ENCODE peak calls at places on chromosomes 13 and 19, in ten cellular contexts. One of them, this sample, is unnamed.

GRCh38 chr13:44447783-44448182 is 74.2 kb downstream of the SERP2 start:
- DNase-seq in endothelial cell of umbilical vein: no peak
- DNase-seq in stomach: no peak
- DNase-seq in suprapubic skin: no peak
- DNase-seq in H1: no peak
- DNase-seq in HL-60: no peak
- DNase-seq in transverse colon: no peak
- DNase-seq in GM12892: no peak
- DNase-seq in SK-N-SH: no peak
- DNase-seq in GM23338: no peak
- DNase-seq in this sample: no peak

GRCh38 chr13:100124265-100124664 is 35.4 kb downstream of the PCCA start:
- DNase-seq in endothelial cell of umbilical vein: no peak
- DNase-seq in stomach: no peak
- DNase-seq in suprapubic skin: no peak
- DNase-seq in H1: no peak
- DNase-seq in HL-60: no peak
- DNase-seq in transverse colon: no peak
- DNase-seq in GM12892: no peak
- DNase-seq in SK-N-SH: no peak
- DNase-seq in GM23338: no peak
- DNase-seq in this sample: no peak

GRCh38 chr13:20714563-20715339 is 11.3 kb downstream of the IL17D start:
- DNase-seq in endothelial cell of umbilical vein: peak
- DNase-seq in stomach: no peak
- DNase-seq in suprapubic skin: peak
- DNase-seq in H1: no peak
- DNase-seq in HL-60: no peak
- DNase-seq in transverse colon: no peak
- DNase-seq in GM12892: no peak
- DNase-seq in SK-N-SH: no peak
- DNase-seq in GM23338: no peak
- DNase-seq in this sample: peak

GRCh38 chr19:887072-887471 is 5.9 kb downstream of the MED16 start:
- DNase-seq in endothelial cell of umbilical vein: no peak
- DNase-seq in stomach: no peak
- DNase-seq in suprapubic skin: no peak
- DNase-seq in H1: no peak
- DNase-seq in HL-60: no peak
- DNase-seq in transverse colon: no peak
- DNase-seq in GM12892: no peak
- DNase-seq in SK-N-SH: peak
- DNase-seq in GM23338: no peak
- DNase-seq in this sample: no peak

GRCh38 chr13:46114599-46114998 is 9.8 kb upstream of the CPB2 start:
- DNase-seq in endothelial cell of umbilical vein: no peak
- DNase-seq in stomach: no peak
- DNase-seq in suprapubic skin: no peak
- DNase-seq in H1: no peak
- DNase-seq in HL-60: no peak
- DNase-seq in transverse colon: no peak
- DNase-seq in GM12892: no peak
- DNase-seq in SK-N-SH: no peak
- DNase-seq in GM23338: no peak
- DNase-seq in this sample: no peak

GRCh38 chr13:97879646-97880297 is 73.7 kb upstream of the IPO5 start:
- DNase-seq in endothelial cell of umbilical vein: peak
- DNase-seq in stomach: no peak
- DNase-seq in suprapubic skin: no peak
- DNase-seq in H1: no peak
- DNase-seq in HL-60: no peak
- DNase-seq in transverse colon: no peak
- DNase-seq in GM12892: no peak
- DNase-seq in SK-N-SH: no peak
- DNase-seq in GM23338: peak
- DNase-seq in this sample: no peak

GRCh38 chr13:102400619-102401125 is 1.2 kb downstream of the FGF14 start:
- DNase-seq in endothelial cell of umbilical vein: no peak
- DNase-seq in stomach: no peak
- DNase-seq in suprapubic skin: peak
- DNase-seq in H1: no peak
- DNase-seq in HL-60: no peak
- DNase-seq in transverse colon: no peak
- DNase-seq in GM12892: no peak
- DNase-seq in SK-N-SH: peak
- DNase-seq in GM23338: peak
- DNase-seq in this sample: no peak

GRCh38 chr13:44649118-44649455 is 73.0 kb upstream of the TSC22D1 start:
- DNase-seq in endothelial cell of umbilical vein: no peak
- DNase-seq in stomach: no peak
- DNase-seq in suprapubic skin: no peak
- DNase-seq in H1: no peak
- DNase-seq in HL-60: no peak
- DNase-seq in transverse colon: no peak
- DNase-seq in GM12892: no peak
- DNase-seq in SK-N-SH: no peak
- DNase-seq in GM23338: peak
- DNase-seq in this sample: no peak

GRCh38 chr13:35891973-35892441 is 239.2 kb downstream of the DCLK1 start:
- DNase-seq in endothelial cell of umbilical vein: no peak
- DNase-seq in stomach: no peak
- DNase-seq in suprapubic skin: no peak
- DNase-seq in H1: no peak
- DNase-seq in HL-60: no peak
- DNase-seq in transverse colon: no peak
- DNase-seq in GM12892: no peak
- DNase-seq in SK-N-SH: no peak
- DNase-seq in GM23338: no peak
- DNase-seq in this sample: no peak

GRCh38 chr13:67299731-67300130 is 69.6 kb upstream of the PCDH9 start:
- DNase-seq in endothelial cell of umbilical vein: no peak
- DNase-seq in stomach: no peak
- DNase-seq in suprapubic skin: no peak
- DNase-seq in H1: no peak
- DNase-seq in HL-60: no peak
- DNase-seq in transverse colon: no peak
- DNase-seq in GM12892: no peak
- DNase-seq in SK-N-SH: no peak
- DNase-seq in GM23338: no peak
- DNase-seq in this sample: no peak

GRCh38 chr13:62040806-62041205 is 625.2 kb upstream of the PCDH20 start:
- DNase-seq in endothelial cell of umbilical vein: no peak
- DNase-seq in stomach: no peak
- DNase-seq in suprapubic skin: no peak
- DNase-seq in H1: no peak
- DNase-seq in HL-60: no peak
- DNase-seq in transverse colon: no peak
- DNase-seq in GM12892: no peak
- DNase-seq in SK-N-SH: no peak
- DNase-seq in GM23338: no peak
- DNase-seq in this sample: no peak

GRCh38 chr13:47033216-47033615 is 136.4 kb upstream of the HTR2A start:
- DNase-seq in endothelial cell of umbilical vein: no peak
- DNase-seq in stomach: no peak
- DNase-seq in suprapubic skin: no peak
- DNase-seq in H1: no peak
- DNase-seq in HL-60: no peak
- DNase-seq in transverse colon: no peak
- DNase-seq in GM12892: no peak
- DNase-seq in SK-N-SH: no peak
- DNase-seq in GM23338: no peak
- DNase-seq in this sample: no peak

GRCh38 chr13:113471844-113472243 is 18.6 kb upstream of the ADPRHL1 start:
- DNase-seq in endothelial cell of umbilical vein: no peak
- DNase-seq in stomach: no peak
- DNase-seq in suprapubic skin: no peak
- DNase-seq in H1: no peak
- DNase-seq in HL-60: no peak
- DNase-seq in transverse colon: no peak
- DNase-seq in GM12892: no peak
- DNase-seq in SK-N-SH: no peak
- DNase-seq in GM23338: no peak
- DNase-seq in this sample: no peak

GRCh38 chr13:51211910-51212309 is 10.3 kb upstream of the FAM124A start:
- DNase-seq in endothelial cell of umbilical vein: no peak
- DNase-seq in stomach: no peak
- DNase-seq in suprapubic skin: no peak
- DNase-seq in H1: peak
- DNase-seq in HL-60: no peak
- DNase-seq in transverse colon: no peak
- DNase-seq in GM12892: no peak
- DNase-seq in SK-N-SH: no peak
- DNase-seq in GM23338: no peak
- DNase-seq in this sample: no peak

GRCh38 chr19:10587022-10587838 is at the start of gene AP1M2:
- DNase-seq in endothelial cell of umbilical vein: no peak
- DNase-seq in stomach: peak
- DNase-seq in suprapubic skin: no peak
- DNase-seq in H1: peak
- DNase-seq in HL-60: no peak
- DNase-seq in transverse colon: peak
- DNase-seq in GM12892: no peak
- DNase-seq in SK-N-SH: no peak
- DNase-seq in GM23338: peak
- DNase-seq in this sample: no peak
- TF ChIP-seq POLR2AphosphoS5 in endothelial cell of umbilical vein: no peak
- TF ChIP-seq POLR2AphosphoS5 in stomach: peak
- TF ChIP-seq POLR2AphosphoS5 in suprapubic skin: no peak
- TF ChIP-seq POLR2AphosphoS5 in H1: no peak
- TF ChIP-seq POLR2AphosphoS5 in HL-60: no peak
- TF ChIP-seq POLR2AphosphoS5 in transverse colon: no peak
- TF ChIP-seq POLR2AphosphoS5 in GM12892: no peak
- TF ChIP-seq POLR2AphosphoS5 in SK-N-SH: no peak
- TF ChIP-seq POLR2AphosphoS5 in GM23338: peak
- TF ChIP-seq POLR2AphosphoS5 in this sample: no peak

GRCh38 chr19:9362905-9363304 is at the start of gene ZNF177:
- DNase-seq in endothelial cell of umbilical vein: no peak
- DNase-seq in stomach: no peak
- DNase-seq in suprapubic skin: no peak
- DNase-seq in H1: no peak
- DNase-seq in HL-60: no peak
- DNase-seq in transverse colon: no peak
- DNase-seq in GM12892: no peak
- DNase-seq in SK-N-SH: peak
- DNase-seq in GM23338: peak
- DNase-seq in this sample: no peak
- TF ChIP-seq POLR2AphosphoS5 in endothelial cell of umbilical vein: no peak
- TF ChIP-seq POLR2AphosphoS5 in stomach: no peak
- TF ChIP-seq POLR2AphosphoS5 in suprapubic skin: no peak
- TF ChIP-seq POLR2AphosphoS5 in H1: no peak
- TF ChIP-seq POLR2AphosphoS5 in HL-60: peak
- TF ChIP-seq POLR2AphosphoS5 in transverse colon: no peak
- TF ChIP-seq POLR2AphosphoS5 in GM12892: no peak
- TF ChIP-seq POLR2AphosphoS5 in SK-N-SH: peak
- TF ChIP-seq POLR2AphosphoS5 in GM23338: peak
- TF ChIP-seq POLR2AphosphoS5 in this sample: no peak

GRCh38 chr13:91162180-91162579 is 185.3 kb upstream of the MIR17HG start:
- DNase-seq in endothelial cell of umbilical vein: no peak
- DNase-seq in stomach: no peak
- DNase-seq in suprapubic skin: no peak
- DNase-seq in H1: no peak
- DNase-seq in HL-60: no peak
- DNase-seq in transverse colon: no peak
- DNase-seq in GM12892: no peak
- DNase-seq in SK-N-SH: no peak
- DNase-seq in GM23338: peak
- DNase-seq in this sample: no peak
- TF ChIP-seq POLR2AphosphoS5 in endothelial cell of umbilical vein: no peak
- TF ChIP-seq POLR2AphosphoS5 in stomach: no peak
- TF ChIP-seq POLR2AphosphoS5 in suprapubic skin: no peak
- TF ChIP-seq POLR2AphosphoS5 in H1: no peak
- TF ChIP-seq POLR2AphosphoS5 in HL-60: no peak
- TF ChIP-seq POLR2AphosphoS5 in transverse colon: no peak
- TF ChIP-seq POLR2AphosphoS5 in GM12892: no peak
- TF ChIP-seq POLR2AphosphoS5 in SK-N-SH: no peak
- TF ChIP-seq POLR2AphosphoS5 in GM23338: no peak
- TF ChIP-seq POLR2AphosphoS5 in this sample: no peak

GRCh38 chr19:47704656-47705055 is 8.6 kb upstream of the EHD2 start:
- DNase-seq in endothelial cell of umbilical vein: no peak
- DNase-seq in stomach: no peak
- DNase-seq in suprapubic skin: no peak
- DNase-seq in H1: no peak
- DNase-seq in HL-60: no peak
- DNase-seq in transverse colon: no peak
- DNase-seq in GM12892: no peak
- DNase-seq in SK-N-SH: no peak
- DNase-seq in GM23338: no peak
- DNase-seq in this sample: no peak

GRCh38 chr19:47711652-47712239 is 1.5 kb upstream of the EHD2 start:
- DNase-seq in endothelial cell of umbilical vein: no peak
- DNase-seq in stomach: no peak
- DNase-seq in suprapubic skin: no peak
- DNase-seq in H1: no peak
- DNase-seq in HL-60: no peak
- DNase-seq in transverse colon: no peak
- DNase-seq in GM12892: no peak
- DNase-seq in SK-N-SH: no peak
- DNase-seq in GM23338: no peak
- DNase-seq in this sample: no peak

GRCh38 chr19:47704024-47704423 is 9.2 kb upstream of the EHD2 start:
- DNase-seq in endothelial cell of umbilical vein: no peak
- DNase-seq in stomach: no peak
- DNase-seq in suprapubic skin: no peak
- DNase-seq in H1: no peak
- DNase-seq in HL-60: no peak
- DNase-seq in transverse colon: peak
- DNase-seq in GM12892: no peak
- DNase-seq in SK-N-SH: no peak
- DNase-seq in GM23338: no peak
- DNase-seq in this sample: no peak

GRCh38 chr19:47703301-47703700 is 9.9 kb upstream of the EHD2 start:
- DNase-seq in endothelial cell of umbilical vein: no peak
- DNase-seq in stomach: no peak
- DNase-seq in suprapubic skin: no peak
- DNase-seq in H1: no peak
- DNase-seq in HL-60: no peak
- DNase-seq in transverse colon: no peak
- DNase-seq in GM12892: no peak
- DNase-seq in SK-N-SH: no peak
- DNase-seq in GM23338: no peak
- DNase-seq in this sample: no peak

DNA sequence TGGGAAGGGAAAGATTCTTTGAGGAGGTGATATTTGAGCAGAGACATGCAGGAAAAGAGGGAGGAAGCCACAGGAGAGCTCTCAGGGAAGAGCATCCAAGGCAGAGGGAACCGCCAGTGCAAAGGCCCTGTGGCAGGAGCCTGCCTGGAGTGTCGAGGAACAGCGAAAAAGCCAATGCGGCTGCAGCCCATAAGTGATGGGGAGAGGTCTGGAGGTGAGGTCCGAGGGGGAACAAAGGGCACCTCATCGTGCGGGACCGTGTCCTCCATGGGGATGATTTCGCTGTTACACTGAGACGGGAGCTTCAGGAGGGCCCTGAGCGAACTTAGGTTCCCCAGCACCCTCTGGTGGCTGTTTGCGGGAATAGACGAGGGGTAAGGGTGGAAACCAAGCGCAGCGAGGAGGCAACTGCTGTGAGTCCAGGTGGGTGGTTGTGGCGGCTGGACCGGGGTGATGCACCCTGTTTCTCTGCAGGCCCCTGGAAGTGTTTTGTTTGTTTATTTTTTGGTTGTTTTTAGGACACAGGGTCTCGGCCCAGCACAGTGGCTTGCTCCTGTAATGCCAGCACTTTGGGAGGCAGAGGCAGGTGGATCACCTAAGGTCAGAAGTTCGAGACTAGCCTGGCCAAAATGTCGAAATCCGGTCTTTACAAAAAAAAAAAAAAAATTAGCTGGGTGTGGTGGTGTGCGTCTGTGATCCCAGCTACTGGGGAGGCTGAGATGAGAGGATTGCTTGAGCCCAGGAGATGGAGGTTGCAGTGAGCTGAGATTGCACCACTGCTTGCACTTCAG is 5.9 kb upstream of the EHD2 start:
- DNase-seq in endothelial cell of umbilical vein: peak
- DNase-seq in stomach: peak
- DNase-seq in suprapubic skin: no peak
- DNase-seq in H1: peak
- DNase-seq in HL-60: peak
- DNase-seq in transverse colon: peak
- DNase-seq in GM12892: peak
- DNase-seq in SK-N-SH: peak
- DNase-seq in GM23338: peak
- DNase-seq in this sample: peak
- TF ChIP-seq POLR2AphosphoS5 in endothelial cell of umbilical vein: no peak
- TF ChIP-seq POLR2AphosphoS5 in stomach: no peak
- TF ChIP-seq POLR2AphosphoS5 in suprapubic skin: no peak
- TF ChIP-seq POLR2AphosphoS5 in H1: no peak
- TF ChIP-seq POLR2AphosphoS5 in HL-60: no peak
- TF ChIP-seq POLR2AphosphoS5 in transverse colon: no peak
- TF ChIP-seq POLR2AphosphoS5 in GM12892: no peak
- TF ChIP-seq POLR2AphosphoS5 in SK-N-SH: no peak
- TF ChIP-seq POLR2AphosphoS5 in GM23338: no peak
- TF ChIP-seq POLR2AphosphoS5 in this sample: no peak